ENCODE peak calls at places on chromosomes 13 and 19, in eight cellular contexts. One of them, this sample, is unnamed.

GRCh38 chr13:39957868-39958676 is 302.6 kb downstream of the COG6 start:
- DNase-seq in stimulated activated CD4-positive, alpha-beta T cell treated with anti-CD3 and anti-CD28 coated beads, Interleukin-2, amount 100 ng/mL, for 24 hours: no peak
- DNase-seq in NCI-H1092: no peak
- DNase-seq in mucosa of descending colon: no peak
- DNase-seq in neuronal stem cell: no peak
- DNase-seq in heart right ventricle: no peak
- DNase-seq in CD4-positive, alpha-beta T cell: no peak
- DNase-seq in stromal cell of bone marrow: no peak
- DNase-seq in this sample: no peak

GRCh38 chr19:27679399-27679798 is 1533.6 kb downstream of the UQCRFS1 start:
- DNase-seq in NCI-H1092: no peak
- DNase-seq in neuronal stem cell: no peak
- DNase-seq in mucosa of descending colon: no peak
- DNase-seq in CD4-positive, alpha-beta T cell: no peak
- DNase-seq in stromal cell of bone marrow: no peak
- DNase-seq in stimulated activated CD4-positive, alpha-beta T cell treated with anti-CD3 and anti-CD28 coated beads, Interleukin-2, amount 100 ng/mL, for 24 hours: no peak
- DNase-seq in heart right ventricle: no peak
- DNase-seq in this sample: no peak

GRCh38 chr19:30631035-30631375 is 258.8 kb downstream of the ZNF536 start:
- DNase-seq in NCI-H1092: no peak
- DNase-seq in stromal cell of bone marrow: no peak
- DNase-seq in mucosa of descending colon: no peak
- DNase-seq in stimulated activated CD4-positive, alpha-beta T cell treated with anti-CD3 and anti-CD28 coated beads, Interleukin-2, amount 100 ng/mL, for 24 hours: no peak
- DNase-seq in heart right ventricle: no peak
- DNase-seq in neuronal stem cell: no peak
- DNase-seq in CD4-positive, alpha-beta T cell: no peak
- DNase-seq in this sample: no peak

GRCh38 chr19:44903602-44904425 is 1.8 kb upstream of the APOE start:
- DNase-seq in CD4-positive, alpha-beta T cell: peak; percentile 64
- DNase-seq in NCI-H1092: no peak
- DNase-seq in neuronal stem cell: peak; percentile 71
- DNase-seq in mucosa of descending colon: peak; percentile 85
- DNase-seq in stimulated activated CD4-positive, alpha-beta T cell treated with anti-CD3 and anti-CD28 coated beads, Interleukin-2, amount 100 ng/mL, for 24 hours: peak; percentile 85
- DNase-seq in heart right ventricle: peak; percentile 58
- DNase-seq in stromal cell of bone marrow: no peak
- DNase-seq in this sample: peak; percentile 84

GRCh38 chr13:91882918-91883317 is 484.5 kb downstream of the GPC5 start:
- DNase-seq in stromal cell of bone marrow: no peak
- DNase-seq in heart right ventricle: no peak
- DNase-seq in NCI-H1092: no peak
- DNase-seq in neuronal stem cell: no peak
- DNase-seq in stimulated activated CD4-positive, alpha-beta T cell treated with anti-CD3 and anti-CD28 coated beads, Interleukin-2, amount 100 ng/mL, for 24 hours: no peak
- DNase-seq in mucosa of descending colon: no peak
- DNase-seq in CD4-positive, alpha-beta T cell: no peak
- DNase-seq in this sample: no peak

GRCh38 chr13:99269627-99270252 is 11.6 kb upstream of the GPR18 start:
- DNase-seq in neuronal stem cell: no peak
- DNase-seq in mucosa of descending colon: no peak
- DNase-seq in CD4-positive, alpha-beta T cell: no peak
- DNase-seq in NCI-H1092: peak; percentile 32
- DNase-seq in stimulated activated CD4-positive, alpha-beta T cell treated with anti-CD3 and anti-CD28 coated beads, Interleukin-2, amount 100 ng/mL, for 24 hours: no peak
- DNase-seq in heart right ventricle: no peak
- DNase-seq in stromal cell of bone marrow: peak; percentile 53
- DNase-seq in this sample: no peak

GRCh38 chr19:53868091-53868891 is 608 bp downstream of the MYADM start:
- DNase-seq in stromal cell of bone marrow: no peak
- DNase-seq in NCI-H1092: no peak
- DNase-seq in mucosa of descending colon: peak; percentile 77
- DNase-seq in heart right ventricle: peak; percentile 59
- DNase-seq in stimulated activated CD4-positive, alpha-beta T cell treated with anti-CD3 and anti-CD28 coated beads, Interleukin-2, amount 100 ng/mL, for 24 hours: peak; percentile 44
- DNase-seq in CD4-positive, alpha-beta T cell: no peak
- DNase-seq in neuronal stem cell: no peak
- DNase-seq in this sample: peak; percentile 81

GRCh38 chr13:101917833-101918755 is 465.6 kb downstream of the ITGBL1 start:
- DNase-seq in stimulated activated CD4-positive, alpha-beta T cell treated with anti-CD3 and anti-CD28 coated beads, Interleukin-2, amount 100 ng/mL, for 24 hours: no peak
- DNase-seq in heart right ventricle: no peak
- DNase-seq in neuronal stem cell: no peak
- DNase-seq in NCI-H1092: peak; percentile 93
- DNase-seq in stromal cell of bone marrow: no peak
- DNase-seq in mucosa of descending colon: no peak
- DNase-seq in CD4-positive, alpha-beta T cell: no peak
- DNase-seq in this sample: no peak

GRCh38 chr19:7861619-7862412 is 12.4 kb downstream of the PRR36 start:
- DNase-seq in heart right ventricle: no peak
- DNase-seq in NCI-H1092: no peak
- DNase-seq in stromal cell of bone marrow: no peak
- DNase-seq in mucosa of descending colon: peak; percentile 51
- DNase-seq in stimulated activated CD4-positive, alpha-beta T cell treated with anti-CD3 and anti-CD28 coated beads, Interleukin-2, amount 100 ng/mL, for 24 hours: no peak
- DNase-seq in CD4-positive, alpha-beta T cell: no peak
- DNase-seq in neuronal stem cell: no peak
- DNase-seq in this sample: no peak

GRCh38 chr13:34155931-34156607 is 338.1 kb downstream of the RFC3 start:
- DNase-seq in neuronal stem cell: no peak
- DNase-seq in heart right ventricle: no peak
- DNase-seq in NCI-H1092: no peak
- DNase-seq in stimulated activated CD4-positive, alpha-beta T cell treated with anti-CD3 and anti-CD28 coated beads, Interleukin-2, amount 100 ng/mL, for 24 hours: no peak
- DNase-seq in mucosa of descending colon: no peak
- DNase-seq in stromal cell of bone marrow: no peak
- DNase-seq in CD4-positive, alpha-beta T cell: no peak
- DNase-seq in this sample: no peak

GRCh38 chr19:51441410-51442390 is 16.6 kb downstream of the SIGLEC8 start:
- DNase-seq in CD4-positive, alpha-beta T cell: peak; percentile 55
- DNase-seq in stimulated activated CD4-positive, alpha-beta T cell treated with anti-CD3 and anti-CD28 coated beads, Interleukin-2, amount 100 ng/mL, for 24 hours: peak; percentile 86
- DNase-seq in stromal cell of bone marrow: no peak
- DNase-seq in NCI-H1092: no peak
- DNase-seq in neuronal stem cell: no peak
- DNase-seq in mucosa of descending colon: peak; percentile 55
- DNase-seq in heart right ventricle: no peak
- DNase-seq in this sample: no peak